ENCODE peak calls at places on chromosomes 4 and X, in ten cellular contexts. P, R, Q, W, D, T, A, B, I and E are unnamed samples.
A peak's percentile ranks its signal among the peaks of the same experiment; 100 is the strongest.

GRCh38 chrX:22520128-22520828 is 247.6 kb downstream of the CBLL2 start:
- DNase-seq in I (no peak), Q (no peak), P (no peak), R (no peak), W (no peak), T (no peak), A (no peak), B (no peak), D (no peak), E (no peak)

GRCh38 chrX:109826954-109827708 is 94.1 kb upstream of the ACSL4 start:
- DNase-seq in P (no peak), A (peak; percentile 83), B (no peak), D (peak; percentile 26), W (no peak), T (peak; percentile 42), Q (no peak), I (no peak), R (peak; percentile 35), E (no peak)

GRCh38 chrX:41406211-41406610 is 40.9 kb upstream of the NYX start:
- DNase-seq in Q (no peak), R (no peak), A (no peak), W (no peak), I (no peak), D (no peak), T (no peak), P (no peak), B (no peak), E (no peak)

GRCh38 chr4:175637762-175638161 is 174.3 kb downstream of the GPM6A start:
- DNase-seq in D (no peak), W (no peak), P (no peak), T (no peak), B (no peak), Q (no peak), A (no peak), I (no peak), R (no peak), E (no peak)

GRCh38 chrX:10106801-10107200 is 50.0 kb upstream of the CLCN4 start:
- DNase-seq in B (no peak), A (no peak), D (no peak), W (no peak), T (no peak), R (no peak), Q (no peak), P (no peak), I (peak; percentile 53), E (peak; percentile 28)

GRCh38 chr4:82467442-82467841 is 37.1 kb downstream of the ENOPH1 start:
- DNase-seq in D (no peak), W (no peak), I (no peak), A (peak; percentile 25), B (no peak), T (no peak), Q (no peak), R (no peak), P (no peak), E (no peak)

GRCh38 chr4:41611881-41612871 is 74.2 kb downstream of the LIMCH1 start:
- DNase-seq in T (peak; percentile 35), W (peak; percentile 32), A (peak; percentile 95), R (peak; percentile 27), I (no peak), Q (no peak), D (no peak), B (no peak), P (peak; percentile 58), E (no peak)

GRCh38 chrX:154649864-154650510 is 3.4 kb downstream of the CTAG2 start:
- DNase-seq in D (no peak), A (no peak), B (no peak), W (no peak), P (no peak), R (no peak), T (no peak), Q (no peak), I (no peak), E (no peak)

GRCh38 chr4:20353646-20354045 is 101.9 kb downstream of the SLIT2 start:
- DNase-seq in P (no peak), B (no peak), T (no peak), Q (no peak), A (no peak), W (no peak), R (no peak), D (no peak), I (no peak), E (no peak)

GRCh38 chr4:6923507-6923906 is 13.9 kb downstream of the TBC1D14 start:
- DNase-seq in P (no peak), R (no peak), T (no peak), D (no peak), Q (no peak), B (no peak), A (no peak), W (no peak), I (no peak), E (no peak)

GRCh38 chrX:68748030-68748429 is 80.8 kb upstream of the EFNB1 start:
- DNase-seq in W (no peak), T (no peak), D (no peak), B (no peak), I (no peak), Q (no peak), P (no peak), A (no peak), R (no peak), E (no peak)

GRCh38 chrX:1535241-1536041 is 1.5 kb downstream of the P2RY8 start:
- DNase-seq in A (no peak), I (peak; percentile 39), Q (peak; percentile 52), R (no peak), P (no peak), B (no peak), W (no peak), D (no peak), T (no peak), E (peak; percentile 29)

GRCh38 chr4:124937993-124938392 is 225.5 kb upstream of the ANKRD50 start:
- DNase-seq in D (no peak), I (no peak), W (no peak), T (no peak), Q (no peak), P (no peak), B (no peak), A (peak; percentile 56), R (no peak), E (no peak)

GRCh38 chr4:168826620-168827019 is 183.4 kb downstream of the CBR4 start:
- DNase-seq in T (no peak), R (no peak), A (no peak), P (no peak), B (no peak), Q (no peak), I (no peak), D (no peak), W (no peak), E (no peak)